ENCODE peak calls at places on chromosome 1, in five cellular contexts. One of them, this sample, is unnamed.

GRCh38 chr1:18249691-18250090 is 142.1 kb downstream of the IGSF21 start:
- DNase-seq in H4: no peak
- DNase-seq in stimulated activated naive CD8-positive, alpha-beta T cell treated with anti-CD3 and anti-CD28 coated beads, Interleukin-15, amount 100 ng/mL, for 72 hours: no peak
- DNase-seq in lung microvascular endothelial cell: no peak
- DNase-seq in left colon: no peak
- DNase-seq in this sample: no peak

GRCh38 chr1:68278221-68278620 is 45.9 kb upstream of the WLS start:
- DNase-seq in H4: no peak
- DNase-seq in stimulated activated naive CD8-positive, alpha-beta T cell treated with anti-CD3 and anti-CD28 coated beads, Interleukin-15, amount 100 ng/mL, for 72 hours: no peak
- DNase-seq in lung microvascular endothelial cell: no peak
- DNase-seq in left colon: no peak
- DNase-seq in this sample: no peak

GRCh38 chr1:15220825-15221431 is 26.1 kb upstream of the FHAD1 start:
- DNase-seq in H4: no peak
- DNase-seq in stimulated activated naive CD8-positive, alpha-beta T cell treated with anti-CD3 and anti-CD28 coated beads, Interleukin-15, amount 100 ng/mL, for 72 hours: no peak
- DNase-seq in lung microvascular endothelial cell: no peak
- DNase-seq in left colon: peak
- DNase-seq in this sample: no peak

GRCh38 chr1:228344631-228345072 is 62.0 kb downstream of the TRIM11 start:
- DNase-seq in H4: peak
- DNase-seq in stimulated activated naive CD8-positive, alpha-beta T cell treated with anti-CD3 and anti-CD28 coated beads, Interleukin-15, amount 100 ng/mL, for 72 hours: no peak
- DNase-seq in lung microvascular endothelial cell: no peak
- DNase-seq in left colon: no peak
- DNase-seq in this sample: peak

GRCh38 chr1:10033359-10033845 is 644 bp downstream of the UBE4B start:
- DNase-seq in H4: peak
- DNase-seq in stimulated activated naive CD8-positive, alpha-beta T cell treated with anti-CD3 and anti-CD28 coated beads, Interleukin-15, amount 100 ng/mL, for 72 hours: no peak
- DNase-seq in lung microvascular endothelial cell: peak
- DNase-seq in left colon: peak
- DNase-seq in this sample: no peak

GRCh38 chr1:225479996-225480720 is 52.3 kb upstream of the LBR start:
- DNase-seq in H4: no peak
- DNase-seq in stimulated activated naive CD8-positive, alpha-beta T cell treated with anti-CD3 and anti-CD28 coated beads, Interleukin-15, amount 100 ng/mL, for 72 hours: no peak
- DNase-seq in lung microvascular endothelial cell: no peak
- DNase-seq in left colon: no peak
- DNase-seq in this sample: no peak

GRCh38 chr1:40901886-40902633 is 39.9 kb upstream of the CITED4 start:
- DNase-seq in H4: peak
- DNase-seq in stimulated activated naive CD8-positive, alpha-beta T cell treated with anti-CD3 and anti-CD28 coated beads, Interleukin-15, amount 100 ng/mL, for 72 hours: no peak
- DNase-seq in lung microvascular endothelial cell: peak
- DNase-seq in left colon: no peak
- DNase-seq in this sample: peak

GRCh38 chr1:27284425-27285287 is 37.3 kb upstream of the TMEM222 start:
- DNase-seq in H4: peak
- DNase-seq in stimulated activated naive CD8-positive, alpha-beta T cell treated with anti-CD3 and anti-CD28 coated beads, Interleukin-15, amount 100 ng/mL, for 72 hours: peak
- DNase-seq in lung microvascular endothelial cell: peak
- DNase-seq in left colon: peak
- DNase-seq in this sample: peak

GRCh38 chr1:213296558-213296957 is 245.5 kb downstream of the RPS6KC1 start:
- DNase-seq in H4: no peak
- DNase-seq in stimulated activated naive CD8-positive, alpha-beta T cell treated with anti-CD3 and anti-CD28 coated beads, Interleukin-15, amount 100 ng/mL, for 72 hours: no peak
- DNase-seq in lung microvascular endothelial cell: no peak
- DNase-seq in left colon: no peak
- DNase-seq in this sample: no peak

GRCh38 chr1:30606166-30606565 is 117.2 kb downstream of the MATN1 start:
- DNase-seq in H4: no peak
- DNase-seq in stimulated activated naive CD8-positive, alpha-beta T cell treated with anti-CD3 and anti-CD28 coated beads, Interleukin-15, amount 100 ng/mL, for 72 hours: no peak
- DNase-seq in lung microvascular endothelial cell: no peak
- DNase-seq in left colon: no peak
- DNase-seq in this sample: no peak